ENCODE peak calls at places on chromosomes 4 and X, in ten cellular contexts. O, Z, F, R, V, A, Y, H, T and P are unnamed samples. For H3K4me1, the result is how much of the 10 kb centered on the place peaks cover.

GRCh38 chrX:123513585-123514278 is 219.1 kb downstream of the THOC2 start:
- DNase-seq in O (no peak), Z (no peak), F (no peak), R (no peak), V (no peak), A (no peak), Y (no peak), H (no peak), T (no peak), P (no peak)

GRCh38 chrX:63743596-63743995 is 41.4 kb downstream of the ARHGEF9 start:
- DNase-seq in O (no peak), Z (no peak), F (peak), R (no peak), V (no peak), A (no peak), Y (no peak), H (no peak), T (no peak), P (no peak)

GRCh38 chr4:180058731-180059215 is 2184.4 kb upstream of the TENM3 start:
- DNase-seq in O (peak), Z (no peak), F (no peak), R (no peak), V (peak), A (peak), Y (peak), H (no peak), T (peak), P (no peak)

GRCh38 chrX:55149242-55149641 is 60.4 kb downstream of the PAGE2 start:
- DNase-seq in O (no peak), Z (no peak), F (no peak), R (no peak), V (no peak), A (no peak), Y (no peak), H (no peak), T (no peak), P (no peak)

GRCh38 chr4:101265816-101266172 is 81.5 kb downstream of the PPP3CA start:
- DNase-seq in O (no peak), Z (no peak), F (no peak), R (no peak), V (no peak), A (no peak), Y (no peak), H (no peak), T (no peak), P (no peak)

GRCh38 chr4:90184560-90184959 is 57.4 kb downstream of the CCSER1 start:
- DNase-seq in O (no peak), Z (no peak), F (no peak), R (no peak), V (no peak), A (no peak), Y (no peak), H (no peak), T (no peak), P (no peak)

GRCh38 chr4:123315617-123316016 is 81.0 kb upstream of the SPRY1 start:
- DNase-seq in O (no peak), Z (no peak), F (no peak), R (no peak), V (no peak), A (no peak), Y (no peak), H (no peak), T (no peak), P (no peak)

GRCh38 chrX:10902001-10902400 is 209.1 kb upstream of the HCCS start:
- DNase-seq in O (no peak), Z (no peak), F (no peak), R (no peak), V (no peak), A (no peak), Y (no peak), H (no peak), T (no peak), P (no peak)

GRCh38 chr4:100421356-100421978 is 96.4 kb downstream of the EMCN start:
- DNase-seq in O (peak), Z (no peak), F (peak), R (no peak), V (no peak), A (no peak), Y (no peak), H (no peak), T (no peak), P (no peak)

GRCh38 chr4:70895405-70895804 is 6.8 kb upstream of the MOB1B start:
- DNase-seq in O (no peak), Z (no peak), F (no peak), R (no peak), V (no peak), A (no peak), Y (no peak), H (no peak), T (no peak), P (no peak)

GRCh38 chrX:68238568-68238967 is 194.7 kb downstream of the OPHN1 start:
- DNase-seq in O (no peak), Z (no peak), F (no peak), R (no peak), V (no peak), A (no peak), Y (no peak), H (no peak), T (no peak), P (no peak)

GRCh38 chr4:186342582-186342981 is 76.6 kb downstream of the F11 start:
- DNase-seq in O (no peak), Z (no peak), F (no peak), R (no peak), V (no peak), A (no peak), Y (no peak), H (no peak), T (no peak), P (peak)

GRCh38 chr4:157220026-157220881 is at the start of gene GRIA2:
- DNase-seq in O (peak), Z (peak), F (no peak), R (no peak), V (peak), A (peak), Y (no peak), H (no peak), T (peak), P (no peak)

GRCh38 chrX:119406739-119407138 is 7.6 kb downstream of the SLC25A43 start:
- DNase-seq in O (no peak), Z (no peak), F (no peak), R (no peak), V (no peak), A (no peak), Y (no peak), H (no peak), T (no peak), P (no peak)

GRCh38 chr4:47031713-47032404 is 492 bp downstream of the GABRB1 start:
- DNase-seq in O (peak), Z (no peak), F (no peak), R (no peak), V (no peak), A (no peak), Y (no peak), H (no peak), T (no peak), P (no peak)

GRCh38 chr4:6097581-6097980 is 79.3 kb upstream of the C4orf50 start:
- DNase-seq in O (no peak), Z (no peak), F (no peak), R (no peak), V (no peak), A (no peak), Y (no peak), H (no peak), T (no peak), P (no peak)

GRCh38 chrX:13386636-13387035 is 66.8 kb upstream of the ATXN3L start:
- DNase-seq in O (no peak), Z (no peak), F (no peak), R (no peak), V (no peak), A (no peak), Y (no peak), H (no peak), T (no peak), P (no peak)

GRCh38 chr4:122379239-122379638 is 428 bp downstream of the ADAD1 start:
- DNase-seq in O (no peak), Z (peak), F (no peak), R (no peak), V (no peak), A (no peak), Y (no peak), H (no peak), T (no peak), P (no peak)

GRCh38 chr4:56086073-56086521 is 137.4 kb downstream of the CEP135 start:
- DNase-seq in O (peak), Z (no peak), F (no peak), R (no peak), V (no peak), A (no peak), Y (no peak), H (no peak), T (no peak), P (no peak)

GRCh38 chrX:41153453-41153852 is 68.2 kb downstream of the USP9X start:
- DNase-seq in O (no peak), Z (no peak), F (no peak), R (no peak), V (no peak), A (no peak), Y (no peak), H (no peak), T (no peak), P (no peak)

GRCh38 chr4:70844180-70844579 is 4.5 kb upstream of the GRSF1 start:
- DNase-seq in O (no peak), Z (no peak), F (no peak), R (no peak), V (no peak), A (no peak), Y (no peak), H (peak), T (no peak), P (no peak)

GRCh38 chr4:163332526-163333405 is at the start of gene NPY1R:
- DNase-seq in O (peak), Z (peak), F (peak), R (peak), V (peak), A (peak), Y (peak), H (peak), T (peak), P (no peak)

GRCh38 chrX:110062919-110063318 is 60.0 kb downstream of the TMEM164 start:
- DNase-seq in O (no peak), Z (no peak), F (no peak), R (no peak), V (no peak), A (no peak), Y (no peak), H (no peak), T (no peak), P (no peak)

GRCh38 chrX:149962010-149962409 is 23.7 kb upstream of the EOLA2 start:
- DNase-seq in O (no peak), Z (no peak), F (no peak), R (no peak), V (no peak), A (no peak), Y (no peak), H (no peak), T (no peak), P (no peak)

GRCh38 chrX:149961572-149961971 is 23.3 kb upstream of the EOLA2 start:
- DNase-seq in O (no peak), Z (no peak), F (no peak), R (no peak), V (no peak), A (no peak), Y (no peak), H (no peak), T (no peak), P (no peak)

GRCh38 chrX:149962859-149963757 is 24.8 kb upstream of the EOLA2 start:
- DNase-seq in O (peak), Z (no peak), F (peak), R (no peak), V (no peak), A (peak), Y (peak), H (peak), T (peak), P (no peak)
- TF ChIP-seq CTCF in O (peak), Z (peak), F (peak), R (peak), V (peak), A (peak), Y (peak), H (peak), T (peak), P (peak)

DNA sequence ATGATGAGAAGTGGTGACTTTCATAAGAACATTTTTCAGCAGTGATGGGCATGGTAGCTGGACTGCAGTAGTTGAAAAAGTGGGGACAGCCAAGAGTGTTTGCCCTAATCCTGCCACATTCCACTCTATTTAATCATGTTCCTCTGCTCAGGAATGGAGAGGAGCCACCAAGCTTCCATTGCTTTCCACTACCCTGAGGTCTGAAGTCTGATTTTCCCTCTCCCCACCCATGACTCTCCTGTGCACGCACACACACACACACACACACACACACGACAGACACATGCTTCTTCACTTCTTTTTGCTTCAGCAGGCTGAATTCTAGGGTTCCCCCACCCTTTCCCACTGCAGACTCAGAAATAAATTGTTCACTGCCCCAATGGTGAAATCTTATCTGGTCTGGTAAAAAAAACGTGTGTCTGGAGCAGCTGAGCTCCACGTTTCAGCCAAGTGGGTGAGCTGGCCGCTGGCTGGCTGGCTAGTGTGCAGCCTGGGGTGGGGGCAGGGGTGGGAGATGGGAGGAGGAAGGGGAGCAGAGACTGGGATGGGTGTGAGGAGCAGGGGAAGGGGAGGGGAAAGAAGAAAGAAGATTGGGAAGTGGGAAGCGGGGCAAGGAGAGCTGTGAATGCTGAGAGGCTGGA is 142.7 kb upstream of the NALF2 start:
- DNase-seq in O (peak), Z (no peak), F (no peak), R (peak), V (no peak), A (no peak), Y (no peak), H (no peak), T (no peak), P (no peak)
- H3K4me1 ChIP-seq in O (under half), Z (under half), F (under half), R (under half), V (under half), A (under half), Y (under half), H (under half), T (under half), P (under half)

GRCh38 chrX:136397001-136397400 is 90.7 kb upstream of the BRS3 start:
- DNase-seq in O (no peak), Z (no peak), F (no peak), R (no peak), V (no peak), A (no peak), Y (no peak), H (no peak), T (no peak), P (no peak)
- TF ChIP-seq CTCF in O (no peak), Z (no peak), F (no peak), R (no peak), V (no peak), A (no peak), Y (no peak), H (no peak), T (no peak), P (no peak)

DNA sequence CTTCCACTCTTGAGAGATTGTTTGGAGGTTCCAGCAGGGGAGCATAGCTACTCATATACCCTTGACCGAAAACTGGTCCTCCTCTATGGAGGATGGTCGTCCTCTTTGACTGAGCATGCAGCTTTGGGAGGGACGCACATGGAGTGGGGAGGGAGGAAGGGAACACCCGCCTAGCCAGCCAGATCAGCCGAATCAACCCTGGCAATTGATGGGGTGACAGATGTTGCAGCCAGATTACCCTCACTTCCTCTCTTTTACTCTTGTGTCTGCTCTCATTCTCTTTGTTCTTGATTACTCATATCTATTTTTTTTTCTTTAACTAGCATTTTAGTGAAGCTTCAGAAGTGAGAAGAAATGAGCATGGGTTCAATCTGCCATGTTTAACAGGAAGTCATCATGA is 19.6 kb downstream of the MGST2 start:
- DNase-seq in O (no peak), Z (no peak), F (no peak), R (no peak), V (no peak), A (no peak), Y (no peak), H (no peak), T (no peak), P (no peak)
- H3K4me1 ChIP-seq in O (under half), Z (under half), F (under half), R (half or more), V (under half), A (under half), Y (under half), H (under half), T (under half), P (under half)

GRCh38 chr4:155653052-155653451 is 13.6 kb upstream of the GUCY1A1 start:
- DNase-seq in O (no peak), Z (no peak), F (no peak), R (no peak), V (no peak), A (no peak), Y (no peak), H (no peak), T (no peak), P (no peak)
- TF ChIP-seq CTCF in O (no peak), Z (no peak), F (no peak), R (no peak), V (no peak), A (no peak), Y (no peak), H (no peak), T (no peak), P (no peak)

DNA sequence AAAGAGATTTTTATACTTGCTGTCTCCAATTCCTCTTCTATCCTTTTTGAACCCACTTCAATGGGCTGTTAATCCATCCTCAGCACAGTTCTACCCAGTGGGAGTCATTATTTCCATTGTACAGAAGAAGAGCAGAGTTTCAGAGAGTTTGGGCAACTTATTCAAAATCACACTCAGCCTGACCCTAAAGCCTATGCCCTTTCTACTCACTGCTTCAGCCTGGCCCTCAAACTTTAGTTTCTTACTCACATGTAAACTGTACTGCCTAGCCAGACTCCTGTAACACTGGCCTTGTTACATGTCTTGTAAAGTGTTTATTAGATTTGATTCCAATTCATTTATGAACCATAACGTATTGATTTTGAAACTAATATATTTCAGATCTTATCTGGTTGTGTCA is 25.1 kb upstream of the USO1 start:
- DNase-seq in O (no peak), Z (no peak), F (no peak), R (no peak), V (no peak), A (no peak), Y (no peak), H (no peak), T (no peak), P (no peak)
- H3K4me1 ChIP-seq in O (under half), Z (under half), F (under half), R (under half), V (under half), A (under half), Y (under half), H (under half), T (under half), P (under half)

GRCh38 chr4:26135331-26135730 is 185.5 kb upstream of the RBPJ start:
- DNase-seq in O (no peak), Z (no peak), F (no peak), R (no peak), V (no peak), A (no peak), Y (no peak), H (no peak), T (no peak), P (no peak)

GRCh38 chr4:26131053-26131452 is 189.8 kb upstream of the RBPJ start:
- DNase-seq in O (no peak), Z (no peak), F (no peak), R (no peak), V (no peak), A (no peak), Y (no peak), H (no peak), T (no peak), P (no peak)

GRCh38 chr4:26131711-26132110 is 189.1 kb upstream of the RBPJ start:
- DNase-seq in O (no peak), Z (no peak), F (no peak), R (no peak), V (no peak), A (no peak), Y (no peak), H (peak), T (no peak), P (no peak)

GRCh38 chr4:26133840-26134239 is 187.0 kb upstream of the RBPJ start:
- DNase-seq in O (no peak), Z (no peak), F (no peak), R (no peak), V (no peak), A (no peak), Y (no peak), H (no peak), T (no peak), P (no peak)

GRCh38 chr4:26132858-26133257 is 188.0 kb upstream of the RBPJ start:
- DNase-seq in O (no peak), Z (no peak), F (peak), R (no peak), V (no peak), A (no peak), Y (no peak), H (no peak), T (no peak), P (no peak)
- TF ChIP-seq CTCF in O (no peak), Z (no peak), F (peak), R (no peak), V (no peak), A (no peak), Y (no peak), H (no peak), T (no peak), P (no peak)

GRCh38 chr4:112167790-112168189 is 22.5 kb downstream of the FAM241A start:
- DNase-seq in O (no peak), Z (no peak), F (peak), R (no peak), V (no peak), A (no peak), Y (no peak), H (no peak), T (no peak), P (no peak)
- H3K4me1 ChIP-seq in O (under half), Z (under half), F (half or more), R (under half), V (under half), A (under half), Y (under half), H (under half), T (under half), P (under half)

GRCh38 chrX:106752101-106752678 is 25.7 kb downstream of the RNF128 start:
- DNase-seq in O (no peak), Z (no peak), F (peak), R (no peak), V (no peak), A (no peak), Y (no peak), H (no peak), T (no peak), P (no peak)
- TF ChIP-seq CTCF in O (no peak), Z (no peak), F (peak), R (no peak), V (no peak), A (peak), Y (no peak), H (peak), T (no peak), P (no peak)

GRCh38 chrX:141928432-141928831 is 24.7 kb downstream of the MAGEC1 start:
- DNase-seq in O (no peak), Z (no peak), F (no peak), R (no peak), V (no peak), A (no peak), Y (no peak), H (no peak), T (no peak), P (no peak)
- H3K4me1 ChIP-seq in O (under half), Z (under half), F (under half), R (under half), V (under half), A (under half), Y (under half), H (under half), T (under half), P (under half)